ENCODE peak calls at places on chromosomes 7 and 10, in six cellular contexts. U, Y, J, Q, N and S are unnamed samples.

GRCh38 chr7:151246161-151247015 is 2.1 kb downstream of the SMARCD3 start:
- DNase-seq in U (no peak), Y (peak), J (no peak), Q (no peak), N (no peak), S (no peak)

GRCh38 chr10:79298403-79299244 is 48.6 kb upstream of the PPIF start:
- DNase-seq in U (peak), Y (peak), J (peak), Q (no peak), N (peak), S (peak)

GRCh38 chr7:139626817-139627216 is 103.3 kb downstream of the CLEC2L start:
- DNase-seq in U (no peak), Y (no peak), J (no peak), Q (no peak), N (no peak), S (no peak)

GRCh38 chr7:85426487-85426960 is 239.7 kb upstream of the SEMA3D start:
- DNase-seq in U (peak), Y (no peak), J (no peak), Q (no peak), N (no peak), S (peak)

GRCh38 chr10:12783326-12783725 is 218.2 kb downstream of the CCDC3 start:
- DNase-seq in U (no peak), Y (no peak), J (no peak), Q (no peak), N (no peak), S (no peak)

GRCh38 chr7:75967573-75967997 is 26.8 kb downstream of the TMEM120A start:
- DNase-seq in U (peak), Y (peak), J (peak), Q (no peak), N (no peak), S (no peak)

GRCh38 chr10:128633864-128634541 is 507.8 kb upstream of the MKI67 start:
- DNase-seq in U (no peak), Y (no peak), J (no peak), Q (no peak), N (no peak), S (peak)

GRCh38 chr10:16545126-16545736 is 23.6 kb upstream of the C1QL3 start:
- DNase-seq in U (peak), Y (no peak), J (peak), Q (no peak), N (no peak), S (no peak)

GRCh38 chr10:64011871-64012714 is 490.9 kb downstream of the REEP3 start:
- DNase-seq in U (no peak), Y (no peak), J (no peak), Q (no peak), N (no peak), S (no peak)

GRCh38 chr10:54094321-54094720 is 706.7 kb downstream of the PCDH15 start:
- DNase-seq in U (no peak), Y (no peak), J (no peak), Q (no peak), N (no peak), S (no peak)

GRCh38 chr10:49116509-49117365 is 1.4 kb upstream of the VSTM4 start:
- DNase-seq in U (no peak), Y (no peak), J (no peak), Q (no peak), N (no peak), S (no peak)

GRCh38 chr10:74913321-74913980 is 87.1 kb downstream of the KAT6B start:
- DNase-seq in U (no peak), Y (no peak), J (no peak), Q (no peak), N (no peak), S (no peak)

GRCh38 chr10:8047452-8048280 is 6.8 kb upstream of the GATA3 start:
- DNase-seq in U (no peak), Y (no peak), J (peak), Q (no peak), N (no peak), S (no peak)

GRCh38 chr10:42878134-42878820 is 95.7 kb downstream of the BMS1 start:
- DNase-seq in U (no peak), Y (no peak), J (no peak), Q (no peak), N (no peak), S (no peak)

GRCh38 chr10:27247037-27247436 is 6.4 kb upstream of the ACBD5 start:
- DNase-seq in U (no peak), Y (no peak), J (no peak), Q (no peak), N (no peak), S (no peak)

GRCh38 chr7:55545496-55545895 is 26.8 kb downstream of the VOPP1 start:
- DNase-seq in U (peak), Y (no peak), J (no peak), Q (peak), N (no peak), S (no peak)

GRCh38 chr7:52956379-52956915 is 79.0 kb upstream of the POM121L12 start:
- DNase-seq in U (no peak), Y (no peak), J (peak), Q (no peak), N (no peak), S (no peak)

GRCh38 chr7:38382627-38383026 is 109.2 kb upstream of the TARP start:
- DNase-seq in U (peak), Y (no peak), J (no peak), Q (no peak), N (no peak), S (no peak)

GRCh38 chr7:12809476-12809875 is 122.0 kb downstream of the ARL4A start:
- DNase-seq in U (no peak), Y (no peak), J (no peak), Q (no peak), N (no peak), S (no peak)

GRCh38 chr7:40244226-40244625 is 109.4 kb downstream of the SUGCT start:
- DNase-seq in U (no peak), Y (no peak), J (peak), Q (no peak), N (no peak), S (no peak)

GRCh38 chr10:121595806-121596667 is 2.2 kb downstream of the FGFR2 start:
- DNase-seq in U (no peak), Y (peak), J (no peak), Q (no peak), N (no peak), S (no peak)

GRCh38 chr7:149866817-149867447 is 6.8 kb upstream of the ATP6V0E2 start:
- DNase-seq in U (peak), Y (no peak), J (no peak), Q (no peak), N (no peak), S (no peak)

GRCh38 chr7:152014722-152015121 is 10.8 kb upstream of the GALNT11 start:
- DNase-seq in U (no peak), Y (no peak), J (no peak), Q (no peak), N (no peak), S (no peak)

GRCh38 chr7:11469028-11469718 is 362.8 kb downstream of the THSD7A start:
- DNase-seq in U (no peak), Y (no peak), J (peak), Q (no peak), N (no peak), S (no peak)

GRCh38 chr10:132510174-132510611 is 27.4 kb upstream of the INPP5A start:
- DNase-seq in U (no peak), Y (peak), J (no peak), Q (no peak), N (no peak), S (no peak)

GRCh38 chr10:13520194-13520593 is 8.6 kb downstream of the BEND7 start:
- DNase-seq in U (no peak), Y (no peak), J (no peak), Q (no peak), N (no peak), S (no peak)

GRCh38 chr7:155066417-155066950 is 3.6 kb upstream of the HTR5A start:
- DNase-seq in U (peak), Y (no peak), J (peak), Q (no peak), N (no peak), S (no peak)

GRCh38 chr7:137038706-137039105 is 170.3 kb downstream of the CHRM2 start:
- DNase-seq in U (no peak), Y (no peak), J (no peak), Q (no peak), N (no peak), S (no peak)

GRCh38 chr10:6602700-6603084 is 22.6 kb upstream of the PRKCQ start:
- DNase-seq in U (no peak), Y (no peak), J (no peak), Q (no peak), N (no peak), S (no peak)
- TF ChIP-seq POLR2A in U (no peak), Y (no peak), J (no peak), Q (no peak), N (no peak), S (no peak)

DNA sequence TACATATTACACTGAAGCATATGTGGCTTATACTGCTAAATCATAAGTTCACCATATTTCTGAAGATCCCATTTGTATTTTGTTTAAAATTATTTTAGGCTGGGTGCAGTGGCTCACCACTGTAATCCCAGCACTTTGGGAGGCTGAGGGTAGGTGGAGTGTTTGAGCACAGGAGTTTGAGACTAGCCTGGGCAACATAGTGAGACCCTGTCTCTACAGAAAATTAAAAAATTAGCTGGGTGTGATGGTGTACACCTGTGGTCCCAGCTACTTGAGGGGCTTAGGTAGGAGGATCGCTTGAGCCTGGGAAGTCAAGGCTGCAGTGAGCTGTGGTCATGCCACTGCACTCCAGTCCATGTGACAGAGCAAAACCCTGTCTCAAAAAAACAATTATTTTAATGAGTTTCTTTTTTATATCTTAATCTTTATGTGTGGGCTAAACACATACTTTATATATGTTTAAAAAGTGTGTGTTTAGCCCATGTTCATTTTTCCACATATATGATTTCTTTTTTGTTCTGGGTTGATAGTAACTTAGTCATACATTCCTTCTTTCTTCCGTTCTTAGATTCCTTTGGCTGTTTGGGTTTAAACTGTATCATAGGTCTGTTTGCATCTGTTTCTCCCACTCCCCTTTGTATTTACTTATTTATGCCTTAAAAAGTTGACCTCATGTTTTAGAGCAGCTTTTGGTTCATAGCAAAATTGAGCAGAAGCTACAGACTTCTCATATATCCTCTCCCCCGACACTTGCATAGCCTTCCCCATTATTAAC is 33.5 kb downstream of the RSBN1L start:
- DNase-seq in U (peak), Y (no peak), J (no peak), Q (no peak), N (no peak), S (no peak)
- H3K4me3 ChIP-seq in U (no peak), Y (no peak), J (no peak), Q (no peak), N (no peak), S (no peak)

GRCh38 chr10:6273351-6273750 is 70.6 kb downstream of the PFKFB3 start:
- DNase-seq in U (no peak), Y (no peak), J (no peak), Q (no peak), N (no peak), S (no peak)
- TF ChIP-seq POLR2A in U (no peak), Y (no peak), J (no peak), Q (no peak), N (no peak), S (no peak)

DNA sequence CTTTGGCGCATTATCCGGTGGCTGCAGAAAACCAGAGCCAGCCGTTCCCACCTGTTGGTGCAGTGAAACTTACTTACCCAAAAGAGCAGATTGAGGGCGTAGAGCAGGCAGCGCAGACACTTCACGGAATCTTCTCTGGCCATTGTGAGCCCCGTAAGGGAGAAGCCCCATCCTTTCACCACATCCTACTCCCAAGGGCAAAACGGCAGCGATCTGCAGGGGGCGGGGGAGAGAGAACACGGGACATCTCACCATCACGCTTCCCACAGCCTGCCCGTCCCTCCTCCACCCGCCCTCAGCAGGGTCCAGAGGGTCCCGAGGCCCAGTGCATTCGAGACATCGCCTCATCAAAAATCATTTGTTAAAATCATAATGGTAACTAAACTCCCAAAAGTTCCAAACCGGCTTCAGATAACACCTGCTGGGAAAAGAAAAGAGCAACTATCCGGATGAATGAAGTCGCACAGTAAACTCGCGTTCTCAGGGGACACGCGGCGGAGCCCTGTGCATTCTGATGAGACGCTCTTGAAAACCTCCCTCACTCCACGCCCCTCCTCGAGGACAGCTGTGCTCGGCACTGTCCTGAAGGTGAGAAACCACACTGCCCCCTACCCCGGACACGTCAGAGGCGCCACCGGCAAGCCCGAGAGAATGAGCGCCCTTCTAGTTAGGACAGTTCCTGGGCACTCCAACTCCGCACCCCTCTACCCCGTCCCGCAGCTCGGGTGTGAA is 1.2 kb downstream of the TSPAN12 start:
- DNase-seq in U (peak), Y (peak), J (peak), Q (no peak), N (no peak), S (no peak)
- H3K4me3 ChIP-seq in U (peak), Y (peak), J (peak), Q (peak), N (no peak), S (peak)

GRCh38 chr10:95445223-95445836 is 115.8 kb downstream of the SORBS1 start:
- DNase-seq in U (peak), Y (peak), J (peak), Q (peak), N (peak), S (no peak)

GRCh38 chr10:95444792-95445191 is 116.4 kb downstream of the SORBS1 start:
- DNase-seq in U (no peak), Y (no peak), J (no peak), Q (no peak), N (no peak), S (no peak)

GRCh38 chr10:95441547-95441923 is 119.6 kb downstream of the SORBS1 start:
- DNase-seq in U (no peak), Y (no peak), J (no peak), Q (no peak), N (no peak), S (no peak)

GRCh38 chr10:95442341-95442740 is 118.8 kb downstream of the SORBS1 start:
- DNase-seq in U (no peak), Y (no peak), J (no peak), Q (no peak), N (no peak), S (no peak)

DNA sequence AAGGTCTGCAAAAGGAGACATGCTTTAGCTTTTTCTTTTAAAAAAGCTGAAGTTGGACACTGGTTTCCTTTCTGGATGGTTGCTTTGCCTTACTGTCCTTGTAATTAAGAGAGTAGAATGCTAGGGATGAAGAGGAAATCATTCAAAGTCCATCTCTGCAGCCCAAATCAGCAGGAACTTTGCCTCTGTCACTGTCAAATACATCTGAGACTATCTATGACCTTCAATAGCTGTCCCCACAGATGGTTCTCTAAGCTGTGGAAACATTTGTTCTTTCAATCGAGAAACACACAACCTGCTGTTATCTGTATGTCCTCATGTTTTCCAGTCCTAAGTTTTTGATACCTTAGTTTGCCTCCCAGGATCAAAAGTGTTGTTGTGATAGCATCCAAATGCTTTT is 117.5 kb downstream of the SORBS1 start:
- DNase-seq in U (no peak), Y (no peak), J (no peak), Q (no peak), N (no peak), S (no peak)
- TF ChIP-seq POLR2A in U (no peak), Y (no peak), J (no peak), Q (no peak), N (no peak), S (no peak)

GRCh38 chr10:90432891-90433290 is 424.9 kb downstream of the HTR7 start:
- DNase-seq in U (no peak), Y (no peak), J (no peak), Q (no peak), N (no peak), S (no peak)
- H3K4me3 ChIP-seq in U (no peak), Y (no peak), J (no peak), Q (no peak), N (no peak), S (no peak)